ENCODE peak calls at places on chromosome 19, in seven cellular contexts. T is body of pancreas, A is heart left ventricle, O is BE2C, F is ascending aorta, L is colonic mucosa, I is right atrium auricular region. C is an unnamed sample.
A peak's percentile ranks its signal among the peaks of the same experiment; 100 is the strongest.

GRCh38 chr19:2462635-2463421 is 6.1 kb upstream of the LMNB2 start:
- DNase-seq in T (peak; percentile 88), A (peak; percentile 91), O (peak; percentile 69), F (no peak), L (peak; percentile 88), I (peak; percentile 86), C (peak; percentile 99)

GRCh38 chr19:10981496-10981895 is 20.7 kb downstream of the SMARCA4 start:
- DNase-seq in T (no peak), A (no peak), O (no peak), F (no peak), L (no peak), I (no peak), C (no peak)

GRCh38 chr19:29662604-29663404 is 2.5 kb upstream of the PLEKHF1 start:
- DNase-seq in T (peak; percentile 60), A (peak; percentile 68), O (no peak), F (peak; percentile 55), L (peak; percentile 42), I (peak; percentile 89), C (no peak)

GRCh38 chr19:41323430-41324125 is 13.6 kb downstream of the CCDC97 start:
- DNase-seq in T (no peak), A (peak; percentile 68), O (peak; percentile 92), F (peak; percentile 75), L (peak; percentile 52), I (peak; percentile 83), C (peak; percentile 93)

GRCh38 chr19:10222201-10222890 is 8.8 kb downstream of the S1PR2 start:
- DNase-seq in T (no peak), A (no peak), O (no peak), F (no peak), L (no peak), I (no peak), C (no peak)

GRCh38 chr19:56837892-56838679 is 2.4 kb downstream of the PEG3 start:
- DNase-seq in T (peak; percentile 80), A (peak; percentile 70), O (peak; percentile 56), F (peak; percentile 46), L (peak; percentile 22), I (peak; percentile 77), C (no peak)

GRCh38 chr19:43464089-43464775 is 1.2 kb downstream of the LYPD3 start:
- DNase-seq in T (peak; percentile 66), A (peak; percentile 77), O (peak; percentile 70), F (peak; percentile 27), L (peak; percentile 84), I (no peak), C (no peak)

GRCh38 chr19:11091343-11092153 is 2.3 kb downstream of the LDLR start:
- DNase-seq in T (peak; percentile 68), A (peak; percentile 51), O (no peak), F (peak; percentile 60), L (peak; percentile 79), I (peak; percentile 92), C (peak; percentile 75)

GRCh38 chr19:53034948-53035675 is 9.4 kb upstream of the ERVV-2 start:
- DNase-seq in T (no peak), A (no peak), O (no peak), F (no peak), L (no peak), I (no peak), C (no peak)

GRCh38 chr19:44051654-44052402 is at the start of gene ZNF223:
- DNase-seq in T (peak; percentile 95), A (peak; percentile 97), O (peak; percentile 92), F (peak; percentile 86), L (peak; percentile 98), I (peak; percentile 96), C (peak; percentile 98)

GRCh38 chr19:1364070-1364719 is 19.5 kb upstream of the NDUFS7 start:
- DNase-seq in T (no peak), A (no peak), O (no peak), F (no peak), L (no peak), I (no peak), C (no peak)

GRCh38 chr19:664913-665443 is 2.0 kb upstream of the RNF126 start:
- DNase-seq in T (peak; percentile 83), A (peak; percentile 79), O (peak; percentile 95), F (no peak), L (peak; percentile 90), I (peak; percentile 85), C (peak; percentile 98)

GRCh38 chr19:11555246-11555645 is 3.8 kb downstream of the ELOF1 start:
- DNase-seq in T (no peak), A (no peak), O (no peak), F (no peak), L (no peak), I (no peak), C (no peak)

GRCh38 chr19:2049741-2050348 is 1.2 kb downstream of the MKNK2 start:
- DNase-seq in T (peak; percentile 95), A (peak; percentile 82), O (peak; percentile 71), F (peak; percentile 76), L (peak; percentile 93), I (peak; percentile 92), C (no peak)

GRCh38 chr19:49398001-49398615 is 10.1 kb downstream of the KASH5 start:
- DNase-seq in T (no peak), A (no peak), O (no peak), F (no peak), L (no peak), I (no peak), C (no peak)

GRCh38 chr19:6216236-6216995 is 63.4 kb downstream of the MLLT1 start:
- DNase-seq in T (no peak), A (no peak), O (peak; percentile 12), F (no peak), L (no peak), I (no peak), C (no peak)

GRCh38 chr19:10380311-10381102 is at the start of gene TYK2:
- DNase-seq in T (peak; percentile 97), A (peak; percentile 97), O (peak; percentile 97), F (peak; percentile 96), L (peak; percentile 99), I (peak; percentile 99), C (peak; percentile 99)

GRCh38 chr19:46369817-46370216 is 22.9 kb downstream of the PPP5C start:
- DNase-seq in T (peak; percentile 2), A (no peak), O (no peak), F (no peak), L (no peak), I (no peak), C (no peak)

GRCh38 chr19:48962029-48962848 is 2.9 kb upstream of the FTL start:
- DNase-seq in T (peak; percentile 31), A (peak; percentile 67), O (no peak), F (no peak), L (peak; percentile 91), I (no peak), C (peak; percentile 82)

GRCh38 chr19:19538767-19539166 is 702 bp downstream of the CILP2 start:
- DNase-seq in T (no peak), A (no peak), O (no peak), F (no peak), L (no peak), I (no peak), C (peak; percentile 64)

GRCh38 chr19:1690570-1691307 is 38.3 kb upstream of the TCF3 start:
- DNase-seq in T (peak; percentile 50), A (no peak), O (peak; percentile 80), F (no peak), L (peak; percentile 64), I (no peak), C (peak; percentile 94)

DNA sequence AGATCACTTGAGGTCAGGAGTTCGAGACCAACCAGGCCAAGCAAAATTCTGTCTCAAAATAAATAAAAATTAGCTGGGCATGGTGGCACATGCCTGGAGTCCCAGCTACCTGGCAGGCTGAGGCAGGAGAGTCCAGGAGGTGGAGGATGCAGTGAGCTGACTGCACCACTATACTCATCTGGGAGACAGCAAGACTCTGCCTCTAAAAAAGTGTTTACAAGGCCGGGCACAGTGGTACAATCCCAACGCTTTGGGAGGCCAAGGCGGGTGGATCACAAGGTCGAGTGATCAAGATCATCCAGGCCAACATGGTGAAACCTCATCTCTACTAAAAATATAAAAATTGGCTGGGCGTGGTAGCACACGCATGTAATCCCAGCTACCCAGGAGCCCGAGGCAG is 4.2 kb upstream of the DAPK3 start:
- DNase-seq in T (no peak), A (no peak), O (no peak), F (no peak), L (no peak), I (no peak), C (peak; percentile 49)
- H3K36me3 ChIP-seq in T (peaks cover 38% of the 10 kb centered on the region), A (peaks cover 42% of the 10 kb centered on the region), O (peaks cover 56% of the 10 kb centered on the region), F (peaks cover 55% of the 10 kb centered on the region), L (peaks cover 31% of the 10 kb centered on the region), I (peaks cover 53% of the 10 kb centered on the region), C (peaks cover 55% of the 10 kb centered on the region)

GRCh38 chr19:39345956-39346355 is 3.7 kb downstream of the SAMD4B start:
- DNase-seq in T (no peak), A (no peak), O (no peak), F (no peak), L (no peak), I (no peak), C (no peak)
- TF ChIP-seq CTCF in T (no peak), A (no peak), O (no peak), F (no peak), L (no peak), I (no peak), C (peak; percentile 34)

GRCh38 chr19:51861870-51862622 is 25.7 kb downstream of the ZNF577 start:
- DNase-seq in T (no peak), A (no peak), O (no peak), F (no peak), L (no peak), I (no peak), C (no peak)
- H3K36me3 ChIP-seq in T (no peaks in the 10 kb centered on the region), A (no peaks in the 10 kb centered on the region), O (no peaks in the 10 kb centered on the region), F (peaks cover 14% of the 10 kb centered on the region), L (no peaks in the 10 kb centered on the region), I (no peaks in the 10 kb centered on the region), C (peaks cover 78% of the 10 kb centered on the region)

GRCh38 chr19:14385492-14385891 is 4.2 kb downstream of the ADGRE5 start:
- DNase-seq in T (no peak), A (no peak), O (no peak), F (no peak), L (no peak), I (no peak), C (no peak)

GRCh38 chr19:14381689-14382474 is 638 bp downstream of the ADGRE5 start:
- DNase-seq in T (peak; percentile 73), A (peak; percentile 36), O (no peak), F (peak; percentile 55), L (peak; percentile 85), I (peak; percentile 81), C (no peak)

GRCh38 chr19:14378890-14379289 is 2.4 kb upstream of the ADGRE5 start:
- DNase-seq in T (no peak), A (no peak), O (no peak), F (no peak), L (no peak), I (no peak), C (no peak)

GRCh38 chr19:14383556-14383897 is 2.3 kb downstream of the ADGRE5 start:
- DNase-seq in T (no peak), A (peak; percentile 45), O (no peak), F (no peak), L (peak; percentile 51), I (no peak), C (no peak)

DNA sequence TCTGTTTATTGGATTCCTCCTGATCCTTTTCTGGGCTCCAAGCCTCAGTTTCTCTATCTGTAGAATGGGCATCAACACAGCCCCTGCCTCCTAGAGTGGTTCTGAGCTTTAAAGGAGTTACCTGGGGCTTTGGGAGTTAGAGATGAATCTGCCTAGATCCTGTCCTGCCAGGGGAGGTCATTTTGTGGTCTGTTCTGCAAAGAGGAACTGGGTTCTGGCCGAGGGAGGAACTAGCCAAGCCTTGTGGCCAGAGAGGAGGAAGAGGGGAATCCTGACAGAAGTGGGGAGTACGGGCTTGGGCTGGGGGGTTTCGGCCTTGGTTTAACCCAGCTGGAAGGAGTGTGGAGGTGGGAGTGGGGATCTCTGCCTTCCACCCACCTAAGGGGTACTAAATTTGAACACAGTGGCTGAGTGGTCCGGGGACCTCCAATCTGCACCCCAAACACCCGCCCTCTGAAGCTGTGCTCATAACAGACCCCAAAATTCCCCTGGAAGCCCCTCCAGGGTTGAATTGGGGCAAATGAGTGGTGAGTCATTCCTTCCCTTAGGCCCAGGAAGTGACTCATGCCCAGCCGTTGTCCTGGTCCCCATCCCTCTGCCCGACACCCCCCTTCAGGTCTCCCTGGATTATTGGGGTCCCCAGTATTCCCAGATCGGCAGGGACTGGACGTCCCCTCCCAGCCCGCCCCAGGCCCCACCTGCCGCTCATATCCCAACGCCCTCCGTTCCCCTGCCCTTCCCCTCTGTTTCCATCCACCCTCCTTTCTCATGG is 2.8 kb downstream of the ADGRE5 start:
- DNase-seq in T (no peak), A (peak; percentile 41), O (no peak), F (no peak), L (peak; percentile 58), I (peak; percentile 68), C (no peak)
- TF ChIP-seq CTCF in T (no peak), A (no peak), O (no peak), F (no peak), L (no peak), I (no peak), C (no peak)